ENCODE peak calls at places on chromosomes 2 and 18, in ten cellular contexts. S is right atrium auricular region, F is colonic mucosa, E is A549, U is endodermal cell, M is fibroblast of lung, O is tibial nerve, H is fibroblast of mammary gland, R is H9, T is glutamatergic neuron. D is an unnamed sample.

GRCh38 chr2:95314964-95315611 is 17.9 kb downstream of the KCNIP3 start:
- DNase-seq in S (no peak), F (peak), E (peak), U (peak), M (peak), O (no peak), H (peak), R (peak), T (peak), D (peak)

GRCh38 chr2:70921031-70921430 is 14.7 kb upstream of the ATP6V1B1 start:
- DNase-seq in S (no peak), F (no peak), E (no peak), U (peak), M (no peak), O (no peak), H (no peak), R (peak), T (no peak), D (no peak)

GRCh38 chr2:147110317-147110716 is 734.5 kb upstream of the ACVR2A start:
- DNase-seq in S (no peak), F (no peak), E (no peak), U (no peak), M (no peak), O (no peak), H (peak), R (no peak), T (no peak), D (no peak)

GRCh38 chr2:85604568-85605339 is 2.3 kb upstream of the TMEM150A start:
- DNase-seq in S (no peak), F (no peak), E (no peak), U (peak), M (peak), O (no peak), H (no peak), R (no peak), T (no peak), D (no peak)

GRCh38 chr2:100935372-100935752 is 66.7 kb upstream of the RPL31 start:
- DNase-seq in S (peak), F (no peak), E (no peak), U (peak), M (peak), O (no peak), H (peak), R (no peak), T (no peak), D (no peak)

GRCh38 chr18:46950064-46950656 is 32.8 kb downstream of the KATNAL2 start:
- DNase-seq in S (no peak), F (no peak), E (no peak), U (no peak), M (peak), O (no peak), H (no peak), R (no peak), T (no peak), D (peak)

GRCh38 chr2:61450144-61450543 is 20.7 kb downstream of the USP34 start:
- DNase-seq in S (no peak), F (no peak), E (no peak), U (peak), M (no peak), O (no peak), H (peak), R (no peak), T (no peak), D (no peak)

GRCh38 chr2:21281876-21282514 is 158.2 kb downstream of the TDRD15 start:
- DNase-seq in S (no peak), F (no peak), E (no peak), U (no peak), M (no peak), O (no peak), H (no peak), R (no peak), T (no peak), D (no peak)

GRCh38 chr2:56334622-56335021 is 150.8 kb downstream of the CCDC85A start:
- DNase-seq in S (no peak), F (no peak), E (no peak), U (no peak), M (no peak), O (no peak), H (peak), R (no peak), T (no peak), D (no peak)

GRCh38 chr2:85409719-85410583 is at the start of gene CAPG:
- DNase-seq in S (no peak), F (peak), E (no peak), U (peak), M (no peak), O (no peak), H (no peak), R (peak), T (no peak), D (no peak)

GRCh38 chr2:187842978-187843847 is 289.0 kb upstream of the TFPI start:
- DNase-seq in S (no peak), F (no peak), E (peak), U (no peak), M (peak), O (peak), H (peak), R (no peak), T (no peak), D (no peak)

GRCh38 chr18:45398448-45398847 is 216.8 kb upstream of the SLC14A2 start:
- DNase-seq in S (no peak), F (no peak), E (no peak), U (no peak), M (no peak), O (no peak), H (no peak), R (no peak), T (no peak), D (no peak)

GRCh38 chr2:13193900-13194299 is 477.2 kb downstream of the TRIB2 start:
- DNase-seq in S (no peak), F (no peak), E (no peak), U (no peak), M (peak), O (no peak), H (peak), R (no peak), T (no peak), D (no peak)

GRCh38 chr2:28516950-28517349 is 21.1 kb downstream of the PLB1 start:
- DNase-seq in S (no peak), F (no peak), E (no peak), U (no peak), M (no peak), O (no peak), H (no peak), R (no peak), T (no peak), D (no peak)

GRCh38 chr2:199590323-199590915 is 132.7 kb upstream of the SATB2 start:
- DNase-seq in S (no peak), F (no peak), E (no peak), U (no peak), M (no peak), O (no peak), H (no peak), R (no peak), T (no peak), D (no peak)

GRCh38 chr2:153595939-153596338 is 117.4 kb upstream of the RPRM start:
- DNase-seq in S (no peak), F (no peak), E (no peak), U (peak), M (no peak), O (no peak), H (peak), R (peak), T (no peak), D (no peak)

GRCh38 chr18:40440088-40440487 is 1514.9 kb upstream of the PIK3C3 start:
- DNase-seq in S (no peak), F (no peak), E (no peak), U (no peak), M (no peak), O (no peak), H (no peak), R (no peak), T (no peak), D (no peak)

DNA sequence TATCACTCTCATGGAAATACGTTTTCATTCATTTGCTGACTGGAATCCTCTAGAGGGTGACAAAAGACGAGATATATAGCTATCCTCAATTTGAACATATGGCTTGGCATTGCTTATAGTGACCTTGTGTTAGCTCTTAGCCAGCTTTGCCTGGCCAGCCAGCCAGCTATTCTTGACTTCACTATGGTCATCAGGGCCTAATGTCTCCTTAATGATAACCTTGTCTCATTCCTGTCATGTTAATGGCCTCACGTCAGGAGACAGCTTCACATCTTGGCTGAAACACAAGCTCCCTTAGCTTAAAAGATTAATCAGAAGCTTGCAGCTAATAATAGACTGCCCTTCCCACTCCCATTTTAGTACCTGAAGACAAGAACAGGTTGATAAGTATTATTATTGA is 1517.5 kb upstream of the PIK3C3 start:
- DNase-seq in S (no peak), F (no peak), E (no peak), U (no peak), M (peak), O (no peak), H (no peak), R (no peak), T (no peak), D (no peak)
- TF ChIP-seq CTCF in S (no peak), F (no peak), E (no peak), U (peak), M (no peak), O (no peak), H (no peak), R (no peak), T (no peak), D (no peak)

GRCh38 chr2:102841107-102841840 is 79.4 kb downstream of the TMEM182 start:
- DNase-seq in S (no peak), F (peak), E (peak), U (peak), M (peak), O (peak), H (peak), R (peak), T (peak), D (peak)
- TF ChIP-seq CTCF in S (peak), F (peak), E (peak), U (peak), M (peak), O (peak), H (peak), R (peak), T (peak), D (peak)

GRCh38 chr2:181438298-181438697 is 18.9 kb upstream of the ITGA4 start:
- DNase-seq in S (no peak), F (no peak), E (no peak), U (peak), M (no peak), O (no peak), H (no peak), R (peak), T (no peak), D (no peak)
- TF ChIP-seq CTCF in S (no peak), F (peak), E (peak), U (peak), M (no peak), O (peak), H (peak), R (peak), T (no peak), D (no peak)

GRCh38 chr2:105782123-105782522 is 37.4 kb downstream of the NCK2 start:
- DNase-seq in S (no peak), F (no peak), E (no peak), U (no peak), M (peak), O (no peak), H (no peak), R (no peak), T (no peak), D (no peak)
- TF ChIP-seq CTCF in S (no peak), F (no peak), E (no peak), U (peak), M (no peak), O (no peak), H (no peak), R (no peak), T (no peak), D (no peak)

DNA sequence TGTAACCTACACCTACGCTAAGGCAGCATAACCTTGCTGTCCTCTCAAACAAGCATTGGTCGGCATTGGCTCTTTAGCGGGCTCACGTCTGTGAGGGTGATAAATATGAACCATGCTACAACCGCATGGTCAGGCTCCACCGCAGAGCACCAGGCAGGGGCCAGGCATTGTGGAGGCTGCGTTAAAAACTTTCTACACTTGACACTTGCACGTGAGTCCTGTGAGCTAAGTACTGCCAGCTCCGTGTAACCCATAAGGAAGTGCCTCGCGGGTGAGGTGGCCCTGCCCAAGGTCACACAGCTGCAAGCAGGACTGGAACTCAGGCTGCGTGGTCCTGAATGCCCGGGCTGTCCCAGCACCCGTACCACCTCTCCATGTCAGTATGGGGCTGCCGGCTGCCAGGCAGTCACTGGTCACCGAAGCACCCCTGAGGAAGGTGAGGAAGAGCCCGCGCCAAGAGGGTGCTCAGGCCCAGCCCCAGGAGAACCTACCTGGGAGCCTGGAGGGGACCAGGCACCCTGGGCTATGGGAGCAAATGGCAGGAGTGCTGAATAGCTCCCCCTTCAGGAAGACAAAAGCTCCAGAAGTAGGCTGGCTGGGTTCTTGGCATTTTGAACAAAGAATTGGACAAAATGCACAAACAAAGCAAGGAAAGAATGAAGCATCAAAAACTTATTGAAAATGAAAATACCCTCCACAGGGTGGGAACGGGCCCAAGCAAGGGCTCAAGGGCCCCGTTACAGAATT is 271.1 kb upstream of the RAB6C start:
- DNase-seq in S (no peak), F (no peak), E (no peak), U (no peak), M (no peak), O (no peak), H (no peak), R (no peak), T (no peak), D (no peak)
- TF ChIP-seq CTCF in S (no peak), F (no peak), E (no peak), U (peak), M (no peak), O (no peak), H (no peak), R (peak), T (peak), D (no peak)

GRCh38 chr2:11540996-11541692 is 7.3 kb downstream of the GREB1 start:
- DNase-seq in S (no peak), F (no peak), E (no peak), U (no peak), M (no peak), O (no peak), H (no peak), R (no peak), T (no peak), D (no peak)

GRCh38 chr2:11542275-11542819 is 8.5 kb downstream of the GREB1 start:
- DNase-seq in S (no peak), F (no peak), E (no peak), U (no peak), M (no peak), O (no peak), H (no peak), R (no peak), T (no peak), D (no peak)

GRCh38 chr2:11541693-11542274 is 7.9 kb downstream of the GREB1 start:
- DNase-seq in S (no peak), F (no peak), E (no peak), U (no peak), M (no peak), O (no peak), H (no peak), R (no peak), T (no peak), D (no peak)

GRCh38 chr2:11546072-11546471 is 12.2 kb downstream of the GREB1 start:
- DNase-seq in S (no peak), F (no peak), E (no peak), U (no peak), M (no peak), O (no peak), H (no peak), R (no peak), T (no peak), D (no peak)

DNA sequence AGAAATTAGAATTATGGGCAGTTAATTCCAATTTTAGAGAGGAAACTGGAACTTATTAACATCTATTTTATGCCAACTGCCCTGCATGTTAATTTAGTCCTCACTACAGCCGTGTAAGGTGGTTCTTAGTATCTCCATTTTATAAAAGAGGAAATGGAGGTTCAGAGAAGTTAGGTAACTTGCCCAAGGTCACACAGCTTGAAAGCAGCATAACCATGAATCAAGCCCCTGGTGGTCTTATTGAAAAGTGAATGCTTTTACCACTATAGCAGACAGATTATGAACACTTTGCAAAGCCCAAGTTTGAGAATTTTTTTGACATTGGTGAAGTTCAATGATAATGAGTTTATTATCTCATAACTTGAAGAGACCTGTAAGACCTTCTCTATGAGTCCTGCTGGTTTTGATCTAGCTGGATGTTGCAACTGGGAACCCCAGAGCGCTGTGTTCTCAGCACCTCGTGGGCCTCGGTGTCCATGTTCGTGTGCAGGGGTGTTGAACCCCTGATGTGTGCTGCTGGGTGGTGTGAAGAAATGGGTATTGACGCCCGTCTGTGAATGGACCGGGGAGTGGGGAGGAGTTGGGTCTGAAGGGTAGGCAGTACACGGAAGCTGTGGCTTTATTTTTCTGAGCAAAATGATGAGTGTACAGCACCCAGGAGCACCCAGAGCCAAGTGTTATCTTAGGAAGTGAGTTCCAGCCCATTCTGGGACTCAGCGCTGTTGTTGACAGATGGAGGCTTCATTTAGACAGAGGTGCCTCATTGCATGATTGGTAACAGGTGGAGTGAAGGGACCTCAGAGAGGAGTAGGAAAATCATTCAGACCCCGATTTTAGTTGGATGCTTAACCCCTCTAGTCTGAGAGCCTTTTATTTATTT is 9.7 kb downstream of the GREB1 start:
- DNase-seq in S (no peak), F (no peak), E (no peak), U (peak), M (no peak), O (no peak), H (no peak), R (no peak), T (no peak), D (no peak)
- TF ChIP-seq CTCF in S (no peak), F (no peak), E (no peak), U (no peak), M (no peak), O (no peak), H (no peak), R (peak), T (peak), D (no peak)

D was measured in D721Med.